ENCODE peak calls at places on chromosomes 1 and 21, in eight cellular contexts. Z is cardiac fibroblast; U is right lobe of liver; T is CD8-positive, alpha-beta T cell; X is GM10248; P is tibial nerve; R is H9; L is CD4-positive, alpha-beta T cell. F is an unnamed sample.

GRCh38 chr1:31216016-31216415 is 23.7 kb downstream of the NKAIN1 start:
- DNase-seq in Z (peak; percentile 57), U (no peak), T (no peak), X (no peak), P (no peak), R (peak; percentile 59), L (no peak), F (no peak)

GRCh38 chr1:53572061-53572801 is 113.0 kb downstream of the DMRTB1 start:
- DNase-seq in Z (peak; percentile 42), U (peak; percentile 37), T (no peak), X (no peak), P (no peak), R (no peak), L (peak; percentile 25), F (no peak)

GRCh38 chr21:33403128-33403785 is at the start of gene IFNGR2:
- DNase-seq in Z (peak; percentile 52), U (peak; percentile 71), T (peak; percentile 35), X (peak; percentile 77), P (no peak), R (no peak), L (peak; percentile 53), F (no peak)

GRCh38 chr1:204991342-204991844 is 51.6 kb upstream of the CNTN2 start:
- DNase-seq in Z (no peak), U (no peak), T (no peak), X (peak; percentile 56), P (no peak), R (peak; percentile 87), L (no peak), F (no peak)

GRCh38 chr1:202811296-202812175 is 782 bp downstream of the PCAT6 start:
- DNase-seq in Z (peak; percentile 18), U (no peak), T (peak; percentile 33), X (peak; percentile 57), P (no peak), R (peak; percentile 60), L (no peak), F (no peak)

GRCh38 chr1:54585181-54586066 is 37.4 kb downstream of the ACOT11 start:
- DNase-seq in Z (no peak), U (peak; percentile 39), T (no peak), X (no peak), P (no peak), R (no peak), L (no peak), F (no peak)

GRCh38 chr1:180098242-180098995 is 56.2 kb upstream of the QSOX1 start:
- DNase-seq in Z (peak; percentile 85), U (no peak), T (no peak), X (no peak), P (no peak), R (no peak), L (no peak), F (no peak)

GRCh38 chr1:113195115-113195845 is 122.3 kb downstream of the LRIG2 start:
- DNase-seq in Z (no peak), U (no peak), T (no peak), X (no peak), P (no peak), R (no peak), L (no peak), F (no peak)

GRCh38 chr1:159161001-159161718 is 10.3 kb upstream of the CADM3 start:
- DNase-seq in Z (peak; percentile 90), U (peak; percentile 75), T (peak; percentile 70), X (peak; percentile 67), P (peak; percentile 51), R (peak; percentile 70), L (peak; percentile 62), F (peak; percentile 44)

GRCh38 chr1:171122903-171123302 is 32.2 kb downstream of the FMO3 start:
- DNase-seq in Z (peak; percentile 60), U (no peak), T (no peak), X (no peak), P (no peak), R (no peak), L (no peak), F (no peak)

GRCh38 chr1:9200441-9200840 is 34.1 kb upstream of the H6PD start:
- DNase-seq in Z (no peak), U (no peak), T (no peak), X (no peak), P (no peak), R (no peak), L (no peak), F (no peak)

GRCh38 chr1:160194737-160195059 is 4.3 kb downstream of the CASQ1 start:
- DNase-seq in Z (no peak), U (no peak), T (no peak), X (no peak), P (no peak), R (no peak), L (no peak), F (no peak)

GRCh38 chr1:168178638-168179410 is at the start of gene TIPRL:
- DNase-seq in Z (peak; percentile 99), U (peak; percentile 98), T (peak; percentile 94), X (peak; percentile 93), P (peak; percentile 89), R (peak; percentile 98), L (peak; percentile 93), F (peak; percentile 89)

GRCh38 chr1:243926803-243927245 is 76.8 kb upstream of the AKT3 start:
- DNase-seq in Z (peak; percentile 86), U (no peak), T (no peak), X (no peak), P (no peak), R (no peak), L (no peak), F (no peak)

GRCh38 chr1:43600033-43601020 is 49.6 kb upstream of the KDM4A start:
- DNase-seq in Z (no peak), U (no peak), T (no peak), X (no peak), P (no peak), R (peak; percentile 40), L (no peak), F (no peak)

GRCh38 chr1:8133190-8133589 is 107.1 kb upstream of the ERRFI1 start:
- DNase-seq in Z (peak; percentile 42), U (no peak), T (no peak), X (no peak), P (no peak), R (no peak), L (no peak), F (no peak)

GRCh38 chr1:39104158-39105060 is 78.3 kb downstream of the NDUFS5 start:
- DNase-seq in Z (peak; percentile 39), U (no peak), T (no peak), X (no peak), P (no peak), R (peak; percentile 54), L (no peak), F (no peak)

GRCh38 chr21:30605968-30606367 is 5.1 kb downstream of the KRTAP22-1 start:
- DNase-seq in Z (no peak), U (no peak), T (no peak), X (no peak), P (no peak), R (peak; percentile 56), L (no peak), F (no peak)

GRCh38 chr21:44303490-44303981 is 3.7 kb downstream of the PFKL start:
- DNase-seq in Z (no peak), U (peak; percentile 88), T (no peak), X (no peak), P (no peak), R (no peak), L (no peak), F (no peak)

GRCh38 chr1:57424231-57425027 is 569 bp upstream of the DAB1 start:
- DNase-seq in Z (peak; percentile 32), U (no peak), T (no peak), X (no peak), P (no peak), R (peak; percentile 85), L (no peak), F (no peak)

GRCh38 chr1:195462646-195463045 is 1145.6 kb downstream of the KCNT2 start:
- DNase-seq in Z (no peak), U (no peak), T (no peak), X (no peak), P (no peak), R (no peak), L (no peak), F (no peak)

GRCh38 chr1:93738075-93738622 is 56.5 kb upstream of the BCAR3 start:
- DNase-seq in Z (peak; percentile 72), U (no peak), T (no peak), X (no peak), P (no peak), R (no peak), L (no peak), F (no peak)

GRCh38 chr1:118661769-118662320 is 326.3 kb downstream of the TBX15 start:
- DNase-seq in Z (no peak), U (no peak), T (no peak), X (no peak), P (no peak), R (no peak), L (no peak), F (no peak)

GRCh38 chr1:118659646-118660045 is 328.5 kb downstream of the TBX15 start:
- DNase-seq in Z (no peak), U (no peak), T (no peak), X (no peak), P (no peak), R (no peak), L (no peak), F (no peak)

GRCh38 chr1:118660769-118661168 is 327.4 kb downstream of the TBX15 start:
- DNase-seq in Z (no peak), U (no peak), T (no peak), X (no peak), P (no peak), R (no peak), L (no peak), F (no peak)
- TF ChIP-seq CTCF in Z (no peak), U (no peak), T (no peak), X (no peak), P (no peak), R (no peak), L (no peak), F (no peak)

DNA sequence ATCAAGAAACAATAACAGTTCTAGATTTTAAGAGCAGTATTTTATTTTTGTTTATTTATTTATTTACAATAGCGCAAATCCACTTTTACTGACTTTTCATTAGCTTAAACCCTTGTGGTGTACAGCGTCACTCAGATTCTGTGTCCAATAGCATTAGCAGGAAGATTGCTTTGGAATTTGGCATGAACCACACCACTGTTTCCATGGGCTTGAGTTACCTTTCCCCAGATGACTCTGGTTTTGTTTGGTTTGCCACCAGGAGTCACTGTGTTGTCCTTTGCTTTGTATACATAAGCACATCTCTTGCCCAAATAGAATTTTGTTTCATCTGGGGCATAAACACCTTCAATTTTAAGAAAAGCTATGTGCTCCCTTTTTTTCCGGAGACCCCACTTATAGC is 25.9 kb upstream of the SNRPE start:
- DNase-seq in Z (no peak), U (no peak), T (no peak), X (no peak), P (no peak), R (no peak), L (no peak), F (no peak)
- TF ChIP-seq CTCF in Z (peak; percentile 8), U (peak; percentile 34), T (no peak), X (no peak), P (no peak), R (no peak), L (no peak), F (no peak)

GRCh38 chr21:42039911-42040351 is 29.8 kb upstream of the ZBTB21 start:
- DNase-seq in Z (peak; percentile 71), U (no peak), T (no peak), X (no peak), P (no peak), R (no peak), L (no peak), F (no peak)
- TF ChIP-seq CTCF in Z (no peak), U (no peak), T (no peak), X (no peak), P (no peak), R (no peak), L (no peak), F (no peak)

GRCh38 chr1:19882111-19883071 is at the start of gene OTUD3:
- DNase-seq in Z (peak; percentile 98), U (peak; percentile 97), T (peak; percentile 95), X (peak; percentile 98), P (peak; percentile 84), R (peak; percentile 97), L (peak; percentile 92), F (peak; percentile 93)
- TF ChIP-seq CTCF in Z (peak; percentile 90), U (peak; percentile 94), T (peak; percentile 90), X (peak; percentile 92), P (peak; percentile 85), R (peak; percentile 90), L (peak; percentile 90), F (peak; percentile 84)

F was measured in natural killer cell.